ENCODE peak calls at places on chromosomes 16 and 17, in six cellular contexts. Z is CD4-positive, alpha-beta T cell; C is A549; R is AG04449; N is thoracic aorta; J is mucosa of descending colon. L is an unnamed sample.

GRCh38 chr17:12744298-12744697 is 45.0 kb upstream of the ARHGAP44 start:
- DNase-seq in J (no peak), R (no peak), N (no peak), C (no peak), Z (no peak), L (no peak)

GRCh38 chr16:46577988-46578579 is 43.1 kb downstream of the SHCBP1 start:
- DNase-seq in J (no peak), R (no peak), N (no peak), Z (no peak), C (no peak), L (no peak)

GRCh38 chr16:11032000-11032921 is 87.9 kb downstream of the CLEC16A start:
- DNase-seq in N (no peak), Z (no peak), J (no peak), C (no peak), R (no peak), L (no peak)

GRCh38 chr16:70685938-70686375 is at the start of gene MTSS2:
- DNase-seq in Z (no peak), C (peak), R (no peak), J (peak), N (peak), L (peak)

GRCh38 chr17:77331161-77331864 is 190.5 kb downstream of the SEC14L1 start:
- DNase-seq in C (peak), Z (peak), J (peak), R (no peak), N (peak), L (peak)

GRCh38 chr16:87627542-87628245 is 25.4 kb downstream of the JPH3 start:
- DNase-seq in C (no peak), Z (no peak), N (no peak), J (no peak), R (no peak), L (no peak)

GRCh38 chr16:46620265-46621005 is 744 bp downstream of the SHCBP1 start:
- DNase-seq in C (peak), N (no peak), J (no peak), R (no peak), Z (no peak), L (no peak)

GRCh38 chr17:47278561-47278960 is 24.9 kb downstream of the ITGB3 start:
- DNase-seq in R (no peak), J (no peak), Z (no peak), C (no peak), N (no peak), L (no peak)

GRCh38 chr16:58492735-58493134 is 7.2 kb upstream of the NDRG4 start:
- DNase-seq in R (no peak), Z (no peak), C (no peak), N (no peak), J (no peak), L (no peak)

GRCh38 chr16:66480265-66481080 is 53.4 kb downstream of the BEAN1 start:
- DNase-seq in N (no peak), Z (no peak), C (no peak), J (no peak), R (no peak), L (no peak)

GRCh38 chr17:78537217-78537860 is 39.9 kb downstream of the DNAH17 start:
- DNase-seq in C (no peak), J (no peak), R (no peak), N (no peak), Z (no peak), L (no peak)

GRCh38 chr16:27718136-27718766 is 168.3 kb downstream of the KATNIP start:
- DNase-seq in C (no peak), R (no peak), J (no peak), N (no peak), Z (no peak), L (peak)

GRCh38 chr16:3158498-3159314 is 23.9 kb downstream of the ZNF213 start:
- DNase-seq in J (peak), R (no peak), Z (peak), C (peak), N (peak), L (peak)

GRCh38 chr17:45942284-45942683 is 47.9 kb downstream of the MAPT start:
- DNase-seq in Z (no peak), C (no peak), N (peak), R (no peak), J (peak), L (no peak)

GRCh38 chr17:76270770-76271668 is 5.9 kb downstream of the UBALD2 start:
- DNase-seq in C (no peak), R (no peak), J (no peak), N (no peak), Z (no peak), L (no peak)

GRCh38 chr17:82909322-82909904 is 69.6 kb upstream of the ZNF750 start:
- DNase-seq in N (no peak), R (no peak), C (no peak), Z (no peak), J (peak), L (no peak)

GRCh38 chr16:88983771-88984687 is 7.0 kb upstream of the CBFA2T3 start:
- DNase-seq in N (no peak), J (no peak), R (no peak), C (no peak), Z (no peak), L (no peak)

GRCh38 chr17:53630638-53631037 is 192.1 kb upstream of the KIF2B start:
- DNase-seq in R (no peak), J (no peak), N (no peak), Z (no peak), C (no peak), L (no peak)

GRCh38 chr17:40329981-40330794 is 21.2 kb downstream of the RARA start:
- DNase-seq in Z (no peak), C (no peak), R (no peak), N (no peak), J (no peak), L (no peak)

GRCh38 chr16:20056436-20056835 is 17.3 kb downstream of the GPR139 start:
- DNase-seq in R (no peak), J (no peak), Z (no peak), C (no peak), N (no peak), L (no peak)
- TF ChIP-seq CTCF in R (no peak), J (no peak), Z (no peak), C (no peak), N (no peak), L (no peak)

DNA sequence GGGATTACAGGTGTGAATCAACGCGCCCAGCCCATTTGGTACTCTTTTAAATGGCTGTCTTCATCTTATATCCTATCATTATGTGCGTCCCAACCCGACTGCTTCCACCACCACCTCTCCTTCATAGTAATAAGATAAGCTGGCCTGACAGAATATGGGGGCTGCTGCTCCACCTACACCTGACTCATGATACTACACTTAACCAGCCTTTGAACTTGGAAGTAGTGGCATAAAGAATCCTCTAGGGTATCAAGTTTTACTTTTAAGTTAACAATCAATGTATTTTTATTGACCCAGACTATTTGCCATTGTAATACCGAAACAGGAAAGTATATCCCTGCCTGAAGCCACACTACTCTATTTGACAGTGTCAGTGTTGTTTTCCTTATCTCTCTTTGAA is 18.8 kb downstream of the PDZD9 start:
- DNase-seq in J (no peak), C (no peak), N (no peak), Z (no peak), R (no peak), L (no peak)
- TF ChIP-seq CTCF in J (no peak), C (no peak), N (no peak), Z (no peak), R (no peak), L (peak)

DNA sequence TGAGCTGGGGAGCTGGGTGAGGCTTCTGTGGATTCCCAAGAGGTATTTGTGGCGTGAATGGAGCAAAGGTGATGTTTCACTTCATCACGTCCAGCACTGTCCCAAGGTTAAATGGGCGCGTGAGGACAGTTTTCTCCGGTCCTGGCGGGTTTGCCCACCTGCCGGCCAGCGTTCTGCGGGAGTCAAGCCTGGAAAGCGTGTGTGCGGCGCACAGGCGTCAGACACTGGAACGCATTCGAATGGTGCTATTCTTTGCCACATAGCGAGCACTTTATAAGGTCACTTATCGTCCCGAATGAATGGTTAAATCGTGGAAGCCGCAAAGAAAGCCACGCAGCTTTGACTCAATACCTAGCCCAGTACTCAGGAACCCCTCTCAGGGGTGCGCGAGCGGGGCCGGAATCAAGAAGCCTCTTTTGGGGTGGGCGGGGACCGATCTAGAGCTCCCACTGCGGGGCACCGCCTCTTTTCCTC is 446 bp upstream of the PSMD11 start:
- DNase-seq in Z (no peak), J (no peak), C (no peak), R (no peak), N (no peak), L (no peak)
- TF ChIP-seq CTCF in Z (peak), J (no peak), C (no peak), R (no peak), N (no peak), L (no peak)

GRCh38 chr16:14398014-14398717 is 231.9 kb downstream of the PARN start:
- DNase-seq in N (no peak), R (no peak), Z (no peak), C (no peak), J (no peak), L (no peak)
- TF ChIP-seq CTCF in N (no peak), R (no peak), Z (no peak), C (no peak), J (no peak), L (no peak)

GRCh38 chr17:38871247-38871991 is 1.6 kb downstream of the LASP1 start:
- DNase-seq in J (peak), R (no peak), C (peak), N (peak), Z (peak), L (no peak)
- TF ChIP-seq CTCF in J (no peak), R (no peak), C (peak), N (no peak), Z (no peak), L (no peak)

GRCh38 chr16:49754495-49755290 is 101.2 kb downstream of the ZNF423 start:
- DNase-seq in R (no peak), J (peak), N (no peak), Z (no peak), C (no peak), L (no peak)

GRCh38 chr16:49755716-49756115 is 100.2 kb downstream of the ZNF423 start:
- DNase-seq in Z (no peak), J (no peak), R (no peak), C (no peak), N (no peak), L (no peak)

GRCh38 chr16:49756971-49757743 is 98.8 kb downstream of the ZNF423 start:
- DNase-seq in R (no peak), J (no peak), C (no peak), N (no peak), Z (no peak), L (no peak)

GRCh38 chr16:49757744-49758069 is 98.2 kb downstream of the ZNF423 start:
- DNase-seq in N (no peak), R (no peak), Z (no peak), C (no peak), J (no peak), L (no peak)

DNA sequence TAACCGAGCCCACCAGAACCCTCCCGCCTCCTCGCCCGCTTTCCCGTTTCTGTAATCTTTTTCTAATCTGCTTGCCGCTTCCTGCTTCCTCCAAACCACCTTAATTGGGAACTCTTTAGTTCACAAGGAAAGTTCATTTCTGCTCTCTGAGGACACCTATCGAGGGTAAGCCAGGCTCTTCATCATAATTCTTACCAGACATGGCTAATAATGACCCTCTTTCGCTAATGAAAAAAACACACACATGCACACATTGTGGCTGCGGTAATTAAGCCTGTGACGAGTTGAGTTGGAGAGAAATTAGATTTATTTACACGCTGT is 100.7 kb downstream of the ZNF423 start:
- DNase-seq in C (peak), N (no peak), Z (no peak), J (peak), R (no peak), L (no peak)
- TF ChIP-seq CTCF in C (peak), N (peak), Z (peak), J (peak), R (peak), L (peak)

GRCh38 chr17:63497708-63498483 is 21.0 kb downstream of the ACE start:
- DNase-seq in Z (no peak), N (no peak), C (no peak), J (no peak), R (no peak), L (no peak)
- TF ChIP-seq CTCF in Z (no peak), N (no peak), C (peak), J (no peak), R (peak), L (peak)

DNA sequence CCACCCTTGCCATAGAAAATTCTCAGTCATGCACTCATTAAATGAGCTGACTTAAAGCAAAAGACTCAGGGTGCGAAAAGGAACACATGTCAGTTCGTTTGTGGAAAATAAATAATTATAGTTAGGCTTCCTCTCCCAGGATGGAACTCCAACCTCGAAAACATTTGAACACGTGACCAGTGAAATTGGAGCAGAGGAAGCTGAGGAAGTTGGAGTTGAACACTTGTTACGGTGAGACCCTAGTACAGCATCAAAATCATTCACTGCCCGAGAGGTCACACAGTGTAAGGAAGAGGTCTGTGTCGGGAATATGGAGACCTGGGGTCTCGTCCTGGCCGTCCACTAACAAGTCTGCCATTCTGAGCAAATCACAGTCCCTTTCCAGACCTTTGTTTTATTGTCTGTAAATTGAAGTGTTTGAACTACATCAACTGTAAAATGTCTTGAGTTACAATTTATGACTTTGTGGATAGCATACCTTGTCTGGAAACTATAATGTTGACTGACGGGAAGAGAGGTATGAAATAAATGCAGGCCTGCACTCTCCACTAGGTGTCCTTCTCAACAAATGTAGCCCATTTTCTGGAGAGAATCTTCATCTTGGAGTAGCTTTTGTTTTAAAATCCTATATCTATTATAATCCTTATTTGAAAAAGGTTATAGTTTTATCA is 7.7 kb downstream of the PSMD7 start:
- DNase-seq in N (no peak), R (no peak), C (peak), J (peak), Z (no peak), L (no peak)
- TF ChIP-seq CTCF in N (no peak), R (peak), C (peak), J (peak), Z (peak), L (peak)